ENCODE peak calls at places on chromosome X, in seven cellular contexts. One of them, this sample, is unnamed.

GRCh38 chrX:136215559-136215958 is 35.6 kb downstream of the MAP7D3 start:
- DNase-seq in left ventricle myocardium inferior: no peak
- DNase-seq in amygdala: no peak
- DNase-seq in neural crest cell: no peak
- DNase-seq in cardiac muscle cell: no peak
- DNase-seq in activated T-cell treated with anti-CD3 and anti-CD28 coated beads, Interleukin-2, amount 50 U/mL, for 1 hour: no peak
- DNase-seq in GM10248: no peak
- DNase-seq in this sample: no peak

GRCh38 chrX:123859409-123859827 is 435 bp upstream of the XIAP start:
- DNase-seq in left ventricle myocardium inferior: peak; percentile 71
- DNase-seq in amygdala: peak; percentile 62
- DNase-seq in neural crest cell: no peak
- DNase-seq in cardiac muscle cell: no peak
- DNase-seq in activated T-cell treated with anti-CD3 and anti-CD28 coated beads, Interleukin-2, amount 50 U/mL, for 1 hour: no peak
- DNase-seq in GM10248: no peak
- DNase-seq in this sample: peak; percentile 87

GRCh38 chrX:39385022-39385421 is 583.8 kb downstream of the MID1IP1 start:
- DNase-seq in left ventricle myocardium inferior: no peak
- DNase-seq in amygdala: no peak
- DNase-seq in neural crest cell: no peak
- DNase-seq in cardiac muscle cell: no peak
- DNase-seq in activated T-cell treated with anti-CD3 and anti-CD28 coated beads, Interleukin-2, amount 50 U/mL, for 1 hour: no peak
- DNase-seq in GM10248: no peak
- DNase-seq in this sample: no peak

GRCh38 chrX:123665197-123665596 is 67.7 kb downstream of the THOC2 start:
- DNase-seq in left ventricle myocardium inferior: no peak
- DNase-seq in amygdala: no peak
- DNase-seq in neural crest cell: no peak
- DNase-seq in cardiac muscle cell: no peak
- DNase-seq in activated T-cell treated with anti-CD3 and anti-CD28 coated beads, Interleukin-2, amount 50 U/mL, for 1 hour: no peak
- DNase-seq in GM10248: no peak
- DNase-seq in this sample: no peak

GRCh38 chrX:46837543-46838481 is 969 bp downstream of the RP2 start:
- DNase-seq in left ventricle myocardium inferior: no peak
- DNase-seq in amygdala: no peak
- DNase-seq in neural crest cell: no peak
- DNase-seq in cardiac muscle cell: no peak
- DNase-seq in activated T-cell treated with anti-CD3 and anti-CD28 coated beads, Interleukin-2, amount 50 U/mL, for 1 hour: no peak
- DNase-seq in GM10248: peak; percentile 20
- DNase-seq in this sample: no peak

GRCh38 chrX:118519411-118520205 is 24.0 kb downstream of the DOCK11 start:
- DNase-seq in left ventricle myocardium inferior: no peak
- DNase-seq in amygdala: no peak
- DNase-seq in neural crest cell: no peak
- DNase-seq in cardiac muscle cell: no peak
- DNase-seq in activated T-cell treated with anti-CD3 and anti-CD28 coated beads, Interleukin-2, amount 50 U/mL, for 1 hour: no peak
- DNase-seq in GM10248: no peak
- DNase-seq in this sample: no peak

GRCh38 chrX:100928660-100929613 is at the start of gene XKRX:
- DNase-seq in left ventricle myocardium inferior: peak; percentile 20
- DNase-seq in amygdala: no peak
- DNase-seq in neural crest cell: peak; percentile 13
- DNase-seq in cardiac muscle cell: peak; percentile 52
- DNase-seq in activated T-cell treated with anti-CD3 and anti-CD28 coated beads, Interleukin-2, amount 50 U/mL, for 1 hour: peak; percentile 41
- DNase-seq in GM10248: peak; percentile 40
- DNase-seq in this sample: peak; percentile 79

GRCh38 chrX:40615976-40616375 is 7.3 kb upstream of the MPC1L start:
- DNase-seq in left ventricle myocardium inferior: no peak
- DNase-seq in amygdala: no peak
- DNase-seq in neural crest cell: no peak
- DNase-seq in cardiac muscle cell: no peak
- DNase-seq in activated T-cell treated with anti-CD3 and anti-CD28 coated beads, Interleukin-2, amount 50 U/mL, for 1 hour: no peak
- DNase-seq in GM10248: no peak
- DNase-seq in this sample: no peak

GRCh38 chrX:11423949-11424348 is 130.7 kb downstream of the AMELX start:
- DNase-seq in left ventricle myocardium inferior: no peak
- DNase-seq in amygdala: no peak
- DNase-seq in neural crest cell: no peak
- DNase-seq in cardiac muscle cell: no peak
- DNase-seq in activated T-cell treated with anti-CD3 and anti-CD28 coated beads, Interleukin-2, amount 50 U/mL, for 1 hour: no peak
- DNase-seq in GM10248: no peak
- DNase-seq in this sample: no peak

GRCh38 chrX:150044556-150044955 is 106.3 kb upstream of the EOLA2 start:
- DNase-seq in left ventricle myocardium inferior: no peak
- DNase-seq in amygdala: no peak
- DNase-seq in neural crest cell: no peak
- DNase-seq in cardiac muscle cell: no peak
- DNase-seq in activated T-cell treated with anti-CD3 and anti-CD28 coated beads, Interleukin-2, amount 50 U/mL, for 1 hour: no peak
- DNase-seq in GM10248: no peak
- DNase-seq in this sample: no peak

GRCh38 chrX:48521353-48522243 is at the start of gene EBP:
- DNase-seq in left ventricle myocardium inferior: peak; percentile 86
- DNase-seq in amygdala: peak; percentile 44
- DNase-seq in neural crest cell: peak; percentile 74
- DNase-seq in cardiac muscle cell: peak; percentile 88
- DNase-seq in activated T-cell treated with anti-CD3 and anti-CD28 coated beads, Interleukin-2, amount 50 U/mL, for 1 hour: peak; percentile 91
- DNase-seq in GM10248: peak; percentile 90
- DNase-seq in this sample: peak; percentile 97

This sample was measured in Peyer's patch.